ENCODE peak calls at places on chromosomes 6 and 20, in six cellular contexts. G is astrocyte, B is PC-3, M is mammary epithelial cell, A is SK-N-SH, H is fibroblast of lung. T is an unnamed sample.

GRCh38 chr20:60262967-60263603 is 304.9 kb downstream of the CDH26 start:
- DNase-seq in G (no peak), B (peak; percentile 38), M (peak; percentile 28), A (peak; percentile 42), H (no peak), T (peak; percentile 66)

GRCh38 chr20:64129146-64129782 is 21.9 kb upstream of the NPBWR2 start:
- DNase-seq in G (no peak), B (no peak), M (no peak), A (no peak), H (no peak), T (no peak)

GRCh38 chr6:52389626-52390360 is 27.8 kb downstream of the PAQR8 start:
- DNase-seq in G (peak; percentile 60), B (peak; percentile 91), M (peak; percentile 72), A (peak; percentile 63), H (peak; percentile 72), T (no peak)

GRCh38 chr6:168908166-168908565 is 345.5 kb downstream of the THBS2 start:
- DNase-seq in G (peak; percentile 78), B (peak; percentile 56), M (peak; percentile 67), A (no peak), H (peak; percentile 79), T (peak; percentile 13)

GRCh38 chr20:13139459-13140150 is 81.5 kb upstream of the ISM1 start:
- DNase-seq in G (peak; percentile 19), B (no peak), M (no peak), A (no peak), H (peak; percentile 25), T (no peak)

GRCh38 chr6:47633141-47633540 is 65.2 kb upstream of the ADGRF4 start:
- DNase-seq in G (no peak), B (peak; percentile 41), M (peak; percentile 29), A (peak; percentile 43), H (peak; percentile 25), T (no peak)

GRCh38 chr20:56343861-56344381 is 14.9 kb upstream of the FAM210B start:
- DNase-seq in G (no peak), B (peak; percentile 61), M (peak; percentile 27), A (peak; percentile 87), H (peak; percentile 27), T (peak; percentile 60)

GRCh38 chr6:130365166-130366010 is 429 bp upstream of the TMEM200A start:
- DNase-seq in G (peak; percentile 52), B (peak; percentile 27), M (peak; percentile 56), A (peak; percentile 84), H (peak; percentile 72), T (peak; percentile 18)

GRCh38 chr6:121183742-121184141 is 150.5 kb downstream of the TBC1D32 start:
- DNase-seq in G (no peak), B (no peak), M (peak; percentile 2), A (no peak), H (no peak), T (no peak)

GRCh38 chr6:139515511-139515910 is 141.1 kb upstream of the CITED2 start:
- DNase-seq in G (peak; percentile 44), B (no peak), M (no peak), A (no peak), H (peak; percentile 59), T (peak; percentile 71)

GRCh38 chr20:62122659-62123449 is 579 bp downstream of the LSM14B start:
- DNase-seq in G (no peak), B (peak; percentile 50), M (peak; percentile 35), A (peak; percentile 78), H (no peak), T (peak; percentile 53)

GRCh38 chr6:11214438-11214837 is 18.0 kb downstream of the NEDD9 start:
- DNase-seq in G (no peak), B (no peak), M (no peak), A (no peak), H (no peak), T (no peak)

GRCh38 chr6:96940322-96940721 is 15.8 kb downstream of the KLHL32 start:
- DNase-seq in G (peak; percentile 27), B (peak; percentile 15), M (no peak), A (no peak), H (peak; percentile 32), T (no peak)

GRCh38 chr20:1802385-1803215 is 92.6 kb upstream of the SIRPA start:
- DNase-seq in G (peak; percentile 57), B (peak; percentile 70), M (peak; percentile 52), A (peak; percentile 87), H (peak; percentile 70), T (peak; percentile 34)

GRCh38 chr20:61924211-61924857 is 141.3 kb downstream of the TAF4 start:
- DNase-seq in G (no peak), B (no peak), M (no peak), A (no peak), H (no peak), T (no peak)

GRCh38 chr20:5696011-5696559 is 54.1 kb upstream of the SHLD1 start:
- DNase-seq in G (peak; percentile 39), B (peak; percentile 93), M (no peak), A (no peak), H (peak; percentile 53), T (no peak)

GRCh38 chr6:153131037-153131981 is at the start of gene RGS17:
- DNase-seq in G (peak; percentile 55), B (peak; percentile 49), M (peak; percentile 55), A (peak; percentile 100), H (peak; percentile 74), T (peak; percentile 27)

GRCh38 chr6:87483929-87484328 is 11.2 kb downstream of the SLC35A1 start:
- DNase-seq in G (peak; percentile 68), B (peak; percentile 64), M (peak; percentile 64), A (peak; percentile 12), H (peak; percentile 67), T (peak; percentile 85)

GRCh38 chr6:53287336-53288225 is 61.2 kb downstream of the ELOVL5 start:
- DNase-seq in G (no peak), B (no peak), M (no peak), A (no peak), H (peak; percentile 32), T (no peak)

GRCh38 chr20:38883081-38883980 is 42.9 kb upstream of the FAM83D start:
- DNase-seq in G (no peak), B (no peak), M (no peak), A (peak; percentile 89), H (peak; percentile 1), T (no peak)

DNA sequence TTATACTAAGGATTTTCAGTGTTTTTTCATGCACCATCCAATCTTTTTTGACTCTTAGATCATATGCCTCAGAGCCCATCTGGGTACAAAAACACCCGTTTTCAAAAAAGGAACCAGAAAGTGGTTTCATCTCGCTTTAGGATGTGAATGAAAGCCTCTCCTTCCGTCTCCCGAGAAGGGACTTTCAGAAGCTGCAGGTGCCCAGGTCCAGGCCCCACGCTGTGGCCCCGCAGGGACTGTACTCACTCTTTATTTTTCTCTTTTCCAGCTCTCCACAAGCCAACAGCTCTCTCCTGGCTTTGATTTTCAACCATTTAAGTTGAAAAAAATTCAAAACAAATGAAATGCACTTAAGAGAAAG is 467.5 kb downstream of the PREX1 start:
- DNase-seq in G (no peak), B (no peak), M (no peak), A (no peak), H (no peak), T (no peak)
- H3K9ac ChIP-seq in G (no peak overlapping the region), B (no peak overlapping the region), M (no peak overlapping the region), A (no peak overlapping the region), H (no peak overlapping the region), T (no peak overlapping the region)

GRCh38 chr6:106160189-106160588 is 74.1 kb downstream of the PRDM1 start:
- DNase-seq in G (peak; percentile 55), B (no peak), M (peak; percentile 12), A (no peak), H (peak; percentile 69), T (peak; percentile 25)
- H3K4me2 ChIP-seq in G (peak overlapping the region; percentile 33), B (no peak overlapping the region), M (no peak overlapping the region), A (peak overlapping the region; percentile 2), H (no peak overlapping the region), T (no peak overlapping the region)

GRCh38 chr20:23142162-23143050 is 56.3 kb upstream of the CD93 start:
- DNase-seq in G (no peak), B (peak; percentile 68), M (peak; percentile 63), A (no peak), H (no peak), T (no peak)
- H3K9ac ChIP-seq in G (peak overlapping the region; percentile 47), B (peak overlapping the region; percentile 54), M (no peak overlapping the region), A (peak overlapping the region; percentile 16), H (no peak overlapping the region), T (no peak overlapping the region)

DNA sequence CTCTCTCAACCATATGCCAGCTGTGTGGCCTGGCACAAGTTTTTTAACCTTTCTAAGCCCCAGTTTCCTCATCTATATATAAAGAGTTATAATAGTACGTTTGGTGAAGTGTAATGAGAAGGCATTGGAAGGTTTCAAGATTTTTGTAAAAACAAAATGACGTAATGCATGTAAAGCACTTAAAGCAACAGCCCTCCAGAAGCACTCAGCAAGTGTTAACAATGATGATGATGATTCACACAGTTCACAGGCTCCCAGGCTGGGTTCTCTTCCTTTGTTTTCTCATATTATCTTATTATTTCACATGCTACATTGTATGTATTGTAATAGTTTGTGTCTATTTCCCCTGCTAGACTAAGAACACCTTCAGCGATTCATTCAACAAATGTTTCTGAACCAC is 6.2 kb downstream of the CEP250 start:
- DNase-seq in G (peak; percentile 29), B (no peak), M (no peak), A (no peak), H (peak; percentile 49), T (no peak)
- H3K4me2 ChIP-seq in G (no peak overlapping the region), B (no peak overlapping the region), M (no peak overlapping the region), A (no peak overlapping the region), H (no peak overlapping the region), T (no peak overlapping the region)

T was measured in trophoblast cell.